ENCODE peak calls at places on chromosomes 11 and 22, in seven cellular contexts. L, U, F, S, H, E and X are unnamed samples.

GRCh38 chr22:50059185-50059880 is 1.2 kb upstream of the TTLL8 start:
- DNase-seq in E (no peak), S (no peak), F (no peak), L (peak), U (peak), H (no peak), X (no peak)

GRCh38 chr22:19975707-19976035 is 34.1 kb upstream of the TXNRD2 start:
- DNase-seq in H (no peak), L (no peak), E (no peak), U (no peak), F (no peak), S (no peak), X (no peak)

GRCh38 chr11:86459682-86460460 is 85.2 kb downstream of the CCDC81 start:
- DNase-seq in E (peak), U (peak), F (no peak), S (peak), H (no peak), L (peak), X (no peak)

GRCh38 chr22:50193621-50194020 is 7.2 kb upstream of the SELENOO start:
- DNase-seq in F (no peak), S (no peak), U (no peak), E (no peak), H (no peak), L (no peak), X (no peak)

GRCh38 chr22:46001426-46002106 is 24.6 kb upstream of the WNT7B start:
- DNase-seq in U (no peak), F (no peak), H (no peak), E (peak), L (no peak), S (peak), X (no peak)

GRCh38 chr11:111571829-111572501 is 30.3 kb upstream of the SIK2 start:
- DNase-seq in H (no peak), F (no peak), S (no peak), U (no peak), L (no peak), E (no peak), X (no peak)

GRCh38 chr11:64323373-64323772 is 5.5 kb downstream of the PRDX5 start:
- DNase-seq in E (no peak), S (no peak), F (no peak), H (no peak), L (no peak), U (no peak), X (no peak)

GRCh38 chr22:47136671-47137070 is 374.2 kb downstream of the TBC1D22A start:
- DNase-seq in S (no peak), L (no peak), E (no peak), F (no peak), U (no peak), H (no peak), X (no peak)

GRCh38 chr11:299951-300735 is 817 bp upstream of the IFITM5 start:
- DNase-seq in U (peak), S (peak), F (no peak), E (peak), H (no peak), L (no peak), X (no peak)
- TF ChIP-seq CTCF in U (peak), S (no peak), F (peak), E (no peak), H (no peak), L (peak), X (no peak)

DNA sequence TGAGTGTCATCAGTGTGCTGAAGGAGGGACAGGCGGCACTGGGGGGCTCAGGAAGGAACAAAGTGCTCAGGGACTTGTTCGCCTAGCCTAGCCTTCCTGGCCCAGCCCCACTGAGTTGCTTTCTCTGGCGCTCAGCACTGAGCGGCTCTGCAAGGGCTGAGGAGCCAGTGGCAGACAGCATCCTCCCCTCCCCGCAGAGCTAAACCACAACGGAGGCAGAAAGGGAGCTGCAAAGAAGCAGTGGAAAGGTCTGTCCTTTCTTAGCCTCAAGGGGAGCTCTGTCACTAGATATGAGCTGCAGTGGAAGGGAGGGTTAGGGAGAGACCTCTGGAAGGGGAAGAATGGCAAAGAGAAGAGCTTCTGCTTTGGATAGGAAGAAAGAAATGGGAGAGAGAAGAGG is 89.7 kb upstream of the PHOX2A start:
- DNase-seq in S (no peak), F (no peak), U (peak), E (no peak), L (no peak), H (peak), X (no peak)
- TF ChIP-seq CTCF in S (no peak), F (peak), U (peak), E (no peak), L (no peak), H (no peak), X (no peak)

GRCh38 chr22:42399315-42400271 is 32.6 kb downstream of the NFAM1 start:
- DNase-seq in H (no peak), E (peak), F (no peak), U (peak), S (no peak), L (no peak), X (no peak)
- TF ChIP-seq CTCF in H (no peak), E (no peak), F (no peak), U (no peak), S (no peak), L (no peak), X (no peak)

DNA sequence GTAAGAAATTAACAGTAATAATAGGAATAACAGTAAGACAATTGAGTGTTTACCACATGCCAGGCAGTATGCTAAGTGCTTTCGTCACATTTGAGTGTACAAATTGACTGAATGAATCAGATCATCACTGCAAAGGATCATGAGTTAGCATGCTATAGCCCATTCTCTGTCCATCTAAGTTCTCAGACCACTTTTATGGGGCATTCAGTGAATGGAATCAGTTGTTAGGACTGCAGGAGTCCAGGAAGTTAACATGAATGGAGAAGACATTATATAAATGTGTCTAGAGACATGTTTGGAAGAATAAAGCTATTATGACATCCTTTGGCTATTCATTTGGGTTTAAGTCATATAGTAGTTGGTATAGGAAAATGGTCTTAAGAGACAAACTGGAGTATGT is 59.9 kb downstream of the NCAM1 start:
- DNase-seq in H (no peak), U (no peak), L (no peak), E (no peak), S (no peak), F (no peak), X (no peak)
- TF ChIP-seq CTCF in H (no peak), U (no peak), L (no peak), E (no peak), S (no peak), F (no peak), X (no peak)

GRCh38 chr11:125091877-125092664 is 19.4 kb downstream of the TMEM218 start:
- DNase-seq in E (no peak), S (no peak), L (no peak), U (no peak), H (no peak), F (no peak), X (no peak)
- TF ChIP-seq CTCF in E (no peak), S (no peak), L (no peak), U (no peak), H (no peak), F (no peak), X (no peak)

GRCh38 chr11:115462004-115462541 is 42.1 kb downstream of the CADM1 start:
- DNase-seq in E (peak), H (no peak), F (no peak), L (no peak), U (peak), S (no peak), X (no peak)
- TF ChIP-seq CTCF in E (peak), H (no peak), F (no peak), L (no peak), U (no peak), S (no peak), X (no peak)